ENCODE peak calls at places on chromosomes 7 and 10, in four cellular contexts. A, N, C and I are unnamed samples.

GRCh38 chr7:99531354-99531765 is 20.6 kb downstream of the FAM200A start:
- DNase-seq in C (no peak), N (peak; percentile 9), A (no peak), I (no peak)

GRCh38 chr7:129560831-129561230 is 50.7 kb upstream of the NRF1 start:
- DNase-seq in A (no peak), C (no peak), N (no peak), I (no peak)

GRCh38 chr10:44390585-44391072 is 5.7 kb upstream of the CXCL12 start:
- DNase-seq in A (peak; percentile 46), N (no peak), C (no peak), I (no peak)

GRCh38 chr7:71480814-71481213 is 348.9 kb downstream of the GALNT17 start:
- DNase-seq in N (no peak), A (no peak), C (no peak), I (no peak)

GRCh38 chr10:68251625-68252275 is 19.8 kb upstream of the ATOH7 start:
- DNase-seq in N (no peak), C (no peak), A (no peak), I (no peak)

GRCh38 chr10:101042118-101042517 is 11.1 kb downstream of the SFXN3 start:
- DNase-seq in A (no peak), C (no peak), N (no peak), I (no peak)

GRCh38 chr10:97179311-97179710 is 6.4 kb downstream of the SLIT1 start:
- DNase-seq in C (no peak), A (no peak), N (no peak), I (no peak)

GRCh38 chr10:122727426-122727825 is 27.8 kb upstream of the C10orf120 start:
- DNase-seq in C (no peak), A (no peak), N (no peak), I (no peak)

GRCh38 chr10:75398630-75399460 is 2.7 kb downstream of the ZNF503 start:
- DNase-seq in A (peak; percentile 56), C (peak; percentile 68), N (no peak), I (peak; percentile 55)

GRCh38 chr7:489876-490275 is 29.8 kb downstream of the PDGFA start:
- DNase-seq in N (no peak), C (peak; percentile 4), A (no peak), I (no peak)

GRCh38 chr10:16887565-16887964 is 70.3 kb upstream of the RSU1 start:
- DNase-seq in C (no peak), N (no peak), A (peak; percentile 88), I (no peak)

GRCh38 chr10:28594401-28594800 is 61.5 kb downstream of the WAC start:
- DNase-seq in C (no peak), A (no peak), N (no peak), I (no peak)

GRCh38 chr10:1148855-1149620 is 92.9 kb downstream of the WDR37 start:
- DNase-seq in C (no peak), N (no peak), A (no peak), I (no peak)

GRCh38 chr10:101612872-101613271 is 24.8 kb downstream of the DPCD start:
- DNase-seq in N (no peak), A (no peak), C (no peak), I (no peak)

GRCh38 chr7:232571-233455 is 40.4 kb downstream of the FAM20C start:
- DNase-seq in A (peak; percentile 80), C (peak; percentile 77), N (no peak), I (no peak)

GRCh38 chr7:69553190-69553589 is 45.1 kb upstream of the AUTS2 start:
- DNase-seq in N (no peak), C (no peak), A (no peak), I (no peak)

GRCh38 chr7:46230298-46231295 is 309.5 kb upstream of the IGFBP3 start:
- DNase-seq in N (no peak), C (no peak), A (peak; percentile 12), I (no peak)

GRCh38 chr10:113259841-113260240 is 293.0 kb upstream of the HABP2 start:
- DNase-seq in N (no peak), C (no peak), A (no peak), I (no peak)

GRCh38 chr7:125136341-125136740 is 206.7 kb upstream of the POT1 start:
- DNase-seq in N (no peak), C (no peak), A (no peak), I (no peak)

GRCh38 chr7:139937685-139938084 is 108.6 kb downstream of the TBXAS1 start:
- DNase-seq in C (no peak), N (no peak), A (no peak), I (no peak)

GRCh38 chr10:79017882-79018550 is 50.8 kb upstream of the ZMIZ1 start:
- DNase-seq in C (no peak), N (no peak), A (no peak), I (no peak)

GRCh38 chr10:97553575-97554100 is 18.9 kb upstream of the ANKRD2 start:
- DNase-seq in A (peak; percentile 80), C (peak; percentile 88), N (peak; percentile 78), I (peak; percentile 75)

GRCh38 chr7:75993689-75994387 is 557 bp downstream of the TMEM120A start:
- DNase-seq in N (no peak), C (peak; percentile 88), A (peak; percentile 78), I (peak; percentile 60)

GRCh38 chr7:84100866-84101265 is 93.7 kb downstream of the SEMA3A start:
- DNase-seq in C (no peak), N (no peak), A (peak; percentile 44), I (no peak)

GRCh38 chr10:61063035-61063434 is 119.0 kb upstream of the RHOBTB1 start:
- DNase-seq in A (peak; percentile 14), N (no peak), C (no peak), I (no peak)

GRCh38 chr7:2974093-2974819 is 69.4 kb downstream of the CARD11 start:
- DNase-seq in N (peak; percentile 1), A (no peak), C (no peak), I (no peak)

GRCh38 chr10:127228195-127228785 is 31.9 kb upstream of the INSYN2A start:
- DNase-seq in N (no peak), C (no peak), A (no peak), I (no peak)

GRCh38 chr7:12031638-12032037 is 179.5 kb upstream of the TMEM106B start:
- DNase-seq in A (peak; percentile 57), N (no peak), C (no peak), I (no peak)

GRCh38 chr10:49605939-49606509 is 4.1 kb upstream of the SLC18A3 start:
- DNase-seq in N (no peak), C (no peak), A (no peak), I (no peak)

GRCh38 chr7:151795168-151795754 is 81.7 kb downstream of the PRKAG2 start:
- DNase-seq in A (no peak), N (peak; percentile 81), C (peak; percentile 57), I (no peak)